ENCODE peak calls at places on chromosomes 4 and X, in five cellular contexts. B is nephron progenitor cell, S is GM23338, M is esophagus squamous epithelium, W is fibroblast of lung. G is an unnamed sample.

GRCh38 chrX:77528034-77528433 is 80.8 kb downstream of the FGF16 start:
- DNase-seq in B (no peak), M (no peak), W (no peak), S (no peak), G (no peak)

GRCh38 chrX:53186363-53186762 is 38.6 kb downstream of the KDM5C start:
- DNase-seq in S (no peak), W (peak), M (no peak), B (no peak), G (no peak)

GRCh38 chr4:101211146-101211553 is 136.2 kb downstream of the PPP3CA start:
- DNase-seq in M (no peak), S (peak), W (peak), B (no peak), G (no peak)

GRCh38 chr4:173468314-173468713 is 61.7 kb downstream of the HAND2 start:
- DNase-seq in S (no peak), M (no peak), B (no peak), W (no peak), G (no peak)

GRCh38 chr4:184664445-184665210 is 15.1 kb downstream of the PRIMPOL start:
- DNase-seq in M (no peak), S (peak), B (no peak), W (peak), G (no peak)

GRCh38 chr4:54427826-54428225 is 198.7 kb downstream of the PDGFRA start:
- DNase-seq in B (no peak), S (no peak), M (no peak), W (no peak), G (no peak)

GRCh38 chr4:144967161-144967560 is 130.8 kb downstream of the ANAPC10 start:
- DNase-seq in W (no peak), S (no peak), M (no peak), B (no peak), G (no peak)

GRCh38 chrX:3244203-3244743 is 102.2 kb downstream of the MXRA5 start:
- DNase-seq in S (no peak), M (no peak), B (no peak), W (peak), G (no peak)

GRCh38 chr4:87506974-87507701 is 22.0 kb downstream of the SPARCL1 start:
- DNase-seq in W (peak), M (no peak), S (no peak), B (no peak), G (no peak)

GRCh38 chr4:53267026-53267425 is 98.8 kb downstream of the SCFD2 start:
- DNase-seq in W (peak), S (no peak), M (no peak), B (no peak), G (no peak)

GRCh38 chrX:136028383-136028984 is 43.2 kb downstream of the SLC9A6 start:
- DNase-seq in W (peak), M (no peak), B (no peak), S (peak), G (no peak)

GRCh38 chr4:22473268-22473667 is 42.6 kb downstream of the ADGRA3 start:
- DNase-seq in M (no peak), W (peak), B (no peak), S (no peak), G (no peak)

GRCh38 chr4:159422626-159423025 is 319.7 kb downstream of the RAPGEF2 start:
- DNase-seq in B (no peak), W (no peak), S (no peak), M (no peak), G (no peak)

GRCh38 chrX:107677501-107677901 is 49.2 kb downstream of the PRPS1 start:
- DNase-seq in M (no peak), W (peak), B (no peak), S (peak), G (no peak)

GRCh38 chrX:103012945-103013344 is 51.0 kb downstream of the BEX1 start:
- DNase-seq in M (no peak), S (no peak), W (no peak), B (no peak), G (no peak)

DNA sequence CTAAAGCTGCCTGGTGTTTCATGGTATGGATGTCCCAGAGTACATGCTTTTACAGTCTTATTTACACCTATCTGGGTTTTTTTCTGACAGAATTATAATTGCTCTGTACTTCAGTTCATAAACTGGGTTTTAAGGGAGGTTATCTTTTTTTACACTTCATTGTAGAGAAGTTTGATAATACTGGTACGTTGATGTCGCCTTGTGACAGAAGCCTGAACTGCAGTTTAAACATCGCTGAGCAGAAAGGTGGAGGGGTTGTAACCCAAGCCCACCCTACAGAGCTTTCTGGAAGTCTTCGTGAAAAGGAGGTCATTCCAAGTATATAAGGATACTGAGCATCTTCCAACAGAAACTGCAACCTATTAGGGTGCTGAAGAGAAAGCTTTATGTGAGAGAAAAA is 46.4 kb downstream of the BEX1 start:
- DNase-seq in B (no peak), W (no peak), S (peak), M (no peak), G (no peak)
- TF ChIP-seq CTCF in B (no peak), W (no peak), S (peak), M (no peak), G (no peak)

DNA sequence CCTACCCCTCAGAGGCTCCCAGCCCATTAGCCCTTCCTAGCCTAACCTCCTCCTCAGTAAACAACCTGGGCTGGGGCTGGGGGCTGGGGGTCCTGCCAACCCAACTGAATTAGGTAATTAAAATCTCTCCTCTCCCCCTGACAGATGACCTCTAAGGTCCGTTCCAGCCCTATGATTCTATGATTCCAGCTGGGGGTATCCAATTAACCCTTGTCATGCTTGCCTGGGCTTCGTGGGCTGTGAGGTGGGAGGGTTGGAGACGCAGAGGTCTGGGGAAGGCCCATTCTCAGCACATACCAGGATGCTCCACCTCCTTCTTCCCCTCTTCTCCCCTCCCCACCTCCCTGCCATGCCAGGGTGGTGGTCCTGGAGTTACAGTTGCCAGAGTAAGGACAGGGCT is 81.9 kb downstream of the EFNB1 start:
- DNase-seq in M (no peak), W (no peak), B (peak), S (no peak), G (no peak)
- TF ChIP-seq CTCF in M (no peak), W (no peak), B (no peak), S (no peak), G (no peak)

GRCh38 chr4:99811850-99812249 is 4.8 kb upstream of the DAPP1 start:
- DNase-seq in B (no peak), S (peak), M (no peak), W (peak), G (no peak)
- TF ChIP-seq CTCF in B (peak), S (peak), M (no peak), W (peak), G (peak)

GRCh38 chrX:63581390-63581789 is 203.6 kb downstream of the ARHGEF9 start:
- DNase-seq in M (no peak), B (no peak), W (no peak), S (peak), G (no peak)

GRCh38 chrX:63581906-63582305 is 203.1 kb downstream of the ARHGEF9 start:
- DNase-seq in W (no peak), S (peak), M (no peak), B (no peak), G (no peak)

GRCh38 chrX:63585936-63586335 is 199.1 kb downstream of the ARHGEF9 start:
- DNase-seq in S (no peak), B (no peak), M (no peak), W (no peak), G (no peak)
- TF ChIP-seq CTCF in S (no peak), B (no peak), M (no peak), W (no peak), G (no peak)

GRCh38 chr4:38320349-38320707 is 343.7 kb upstream of the KLF3 start:
- DNase-seq in S (no peak), B (no peak), M (no peak), W (no peak), G (no peak)

GRCh38 chr4:38320833-38321232 is 343.2 kb upstream of the KLF3 start:
- DNase-seq in S (no peak), W (no peak), B (no peak), M (no peak), G (no peak)

GRCh38 chr4:38323141-38323634 is 340.8 kb upstream of the KLF3 start:
- DNase-seq in W (peak), M (no peak), S (no peak), B (no peak), G (no peak)

GRCh38 chr4:38324861-38325451 is 339.0 kb upstream of the KLF3 start:
- DNase-seq in B (no peak), W (no peak), S (no peak), M (no peak), G (no peak)

DNA sequence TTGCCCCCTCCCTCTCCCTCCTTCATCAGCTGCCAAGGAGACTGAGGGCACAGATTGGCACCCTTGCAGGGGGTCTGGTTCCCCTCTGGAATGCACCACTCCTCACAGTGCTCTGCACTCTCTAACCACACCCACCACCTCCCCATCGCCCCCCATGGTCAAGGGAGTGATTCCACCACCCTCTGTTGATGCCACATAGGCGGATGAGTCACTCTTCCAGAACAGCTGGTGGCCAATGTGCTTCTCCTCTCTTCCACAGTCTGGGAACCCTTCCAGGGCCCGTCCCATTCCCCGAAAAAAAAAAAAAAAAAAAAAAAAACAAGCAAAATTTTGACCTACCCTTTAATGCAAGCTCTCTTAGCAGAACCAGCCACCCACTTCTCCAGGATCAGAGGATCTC is 341.3 kb upstream of the KLF3 start:
- DNase-seq in S (no peak), B (no peak), W (peak), M (no peak), G (no peak)
- TF ChIP-seq CTCF in S (no peak), B (no peak), W (peak), M (no peak), G (no peak)

GRCh38 chr4:69497886-69498395 is 2.2 kb upstream of the UGT2B4 start:
- DNase-seq in S (no peak), B (no peak), W (peak), M (no peak), G (no peak)

DNA sequence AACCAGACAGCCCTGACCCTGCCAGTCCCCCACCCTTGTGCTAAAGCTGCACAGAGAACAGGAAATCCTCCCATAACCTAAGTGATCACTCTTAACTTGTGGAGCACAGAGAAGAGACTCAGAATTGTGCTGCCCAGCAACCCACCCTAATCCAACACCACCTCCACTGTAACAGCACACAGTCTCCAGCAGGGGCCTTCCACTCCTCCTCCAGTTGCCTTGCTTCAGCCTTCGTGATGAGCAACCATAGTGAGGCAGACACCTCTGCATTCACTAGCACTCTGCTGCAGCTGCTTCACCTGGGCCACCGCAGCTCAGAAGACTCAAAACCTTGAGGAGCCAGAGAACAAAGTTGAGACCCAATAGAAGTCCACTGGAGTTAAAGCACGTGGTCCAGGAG is 7.9 kb upstream of the UGT2B4 start:
- DNase-seq in B (no peak), W (no peak), M (no peak), S (peak), G (no peak)
- TF ChIP-seq CTCF in B (no peak), W (no peak), M (no peak), S (peak), G (no peak)

GRCh38 chrX:92232182-92232581 is 453.0 kb downstream of the PCDH11X start:
- DNase-seq in B (no peak), S (peak), M (no peak), W (peak), G (no peak)
- TF ChIP-seq CTCF in B (peak), S (peak), M (no peak), W (peak), G (no peak)

GRCh38 chr4:72340803-72341431 is 228.1 kb downstream of the ADAMTS3 start:
- DNase-seq in S (peak), W (peak), B (no peak), M (no peak), G (no peak)
- TF ChIP-seq CTCF in S (no peak), W (no peak), B (peak), M (no peak), G (no peak)

G was measured in omental fat pad.